ENCODE peak calls at places on chromosomes 1 and 21, in ten cellular contexts. Q is Peyer's patch, T is cardiac muscle cell, V is bronchial epithelial cell, K is lower leg skin, J is fibroblast of the aortic adventitia, S is RWPE1, R is psoas muscle, C is PC-3, P is H9. Y is an unnamed sample.

GRCh38 chr1:118928739-118929554 is 59.2 kb downstream of the TBX15 start:
- DNase-seq in Q (no peak), T (peak; percentile 64), V (peak; percentile 27), K (no peak), J (peak; percentile 65), S (peak; percentile 28), R (no peak), C (peak; percentile 54), P (no peak), Y (peak; percentile 45)

GRCh38 chr1:115242543-115242942 is 95.5 kb downstream of the NGF start:
- DNase-seq in Q (no peak), T (no peak), V (no peak), K (no peak), J (no peak), S (no peak), R (no peak), C (no peak), P (no peak), Y (no peak)

GRCh38 chr21:15195768-15196167 is 131.0 kb upstream of the NRIP1 start:
- DNase-seq in Q (no peak), T (no peak), V (no peak), K (no peak), J (no peak), S (no peak), R (no peak), C (no peak), P (no peak), Y (no peak)

GRCh38 chr1:229158317-229159294 is 112.3 kb upstream of the RAB4A start:
- DNase-seq in Q (no peak), T (no peak), V (no peak), K (peak; percentile 28), J (no peak), S (no peak), R (no peak), C (no peak), P (no peak), Y (no peak)

GRCh38 chr1:198837276-198838021 is 198.6 kb downstream of the PTPRC start:
- DNase-seq in Q (no peak), T (no peak), V (peak; percentile 78), K (no peak), J (no peak), S (peak; percentile 59), R (no peak), C (peak; percentile 18), P (no peak), Y (no peak)

GRCh38 chr1:169090900-169091311 is 15.6 kb upstream of the ATP1B1 start:
- DNase-seq in Q (no peak), T (no peak), V (no peak), K (no peak), J (no peak), S (no peak), R (no peak), C (no peak), P (no peak), Y (no peak)

GRCh38 chr1:2786329-2787162 is 14.9 kb downstream of the TTC34 start:
- DNase-seq in Q (peak; percentile 76), T (no peak), V (no peak), K (no peak), J (no peak), S (no peak), R (peak; percentile 60), C (peak; percentile 56), P (no peak), Y (no peak)

GRCh38 chr1:166133276-166133841 is 33.4 kb downstream of the FAM78B start:
- DNase-seq in Q (no peak), T (peak; percentile 6), V (peak; percentile 6), K (no peak), J (peak; percentile 15), S (no peak), R (no peak), C (peak; percentile 62), P (no peak), Y (no peak)

GRCh38 chr1:70847013-70847412 is 200.6 kb downstream of the PTGER3 start:
- DNase-seq in Q (no peak), T (no peak), V (no peak), K (no peak), J (no peak), S (no peak), R (no peak), C (no peak), P (no peak), Y (no peak)

GRCh38 chr1:14064649-14065442 is 364.9 kb downstream of the PRDM2 start:
- DNase-seq in Q (no peak), T (no peak), V (peak; percentile 30), K (no peak), J (no peak), S (no peak), R (no peak), C (no peak), P (no peak), Y (no peak)

GRCh38 chr1:165485716-165486115 is 40.8 kb upstream of the RXRG start:
- DNase-seq in Q (no peak), T (no peak), V (no peak), K (no peak), J (no peak), S (no peak), R (no peak), C (no peak), P (no peak), Y (no peak)

GRCh38 chr1:182600745-182601415 is 3.3 kb downstream of the RGS16 start:
- DNase-seq in Q (no peak), T (peak; percentile 38), V (no peak), K (no peak), J (no peak), S (no peak), R (no peak), C (no peak), P (no peak), Y (no peak)

GRCh38 chr1:64135501-64136245 is 67.8 kb upstream of the UBE2U start:
- DNase-seq in Q (no peak), T (no peak), V (no peak), K (no peak), J (peak; percentile 24), S (no peak), R (no peak), C (peak; percentile 54), P (no peak), Y (no peak)

GRCh38 chr1:40014812-40015594 is 25.5 kb upstream of the CAP1 start:
- DNase-seq in Q (no peak), T (peak; percentile 71), V (peak; percentile 100), K (no peak), J (peak; percentile 82), S (peak; percentile 86), R (no peak), C (peak; percentile 97), P (no peak), Y (no peak)

GRCh38 chr1:89603651-89604413 is 29.1 kb upstream of the LRRC8C start:
- DNase-seq in Q (no peak), T (peak; percentile 36), V (peak; percentile 87), K (no peak), J (peak; percentile 22), S (peak; percentile 23), R (no peak), C (peak; percentile 47), P (no peak), Y (no peak)

GRCh38 chr1:185490924-185491323 is 173.9 kb upstream of the IVNS1ABP start:
- DNase-seq in Q (no peak), T (no peak), V (no peak), K (no peak), J (no peak), S (no peak), R (no peak), C (no peak), P (no peak), Y (no peak)

GRCh38 chr1:57770772-57771171 is 346.9 kb upstream of the DAB1 start:
- DNase-seq in Q (no peak), T (peak; percentile 4), V (peak; percentile 27), K (no peak), J (peak; percentile 0), S (no peak), R (no peak), C (peak; percentile 22), P (no peak), Y (no peak)
- TF ChIP-seq CTCF in Q (peak; percentile 23), T (peak; percentile 11), V (peak; percentile 27), K (no peak), J (peak; percentile 29), S (no peak), R (no peak), C (peak; percentile 26), P (peak; percentile 57), Y (peak; percentile 38)

DNA sequence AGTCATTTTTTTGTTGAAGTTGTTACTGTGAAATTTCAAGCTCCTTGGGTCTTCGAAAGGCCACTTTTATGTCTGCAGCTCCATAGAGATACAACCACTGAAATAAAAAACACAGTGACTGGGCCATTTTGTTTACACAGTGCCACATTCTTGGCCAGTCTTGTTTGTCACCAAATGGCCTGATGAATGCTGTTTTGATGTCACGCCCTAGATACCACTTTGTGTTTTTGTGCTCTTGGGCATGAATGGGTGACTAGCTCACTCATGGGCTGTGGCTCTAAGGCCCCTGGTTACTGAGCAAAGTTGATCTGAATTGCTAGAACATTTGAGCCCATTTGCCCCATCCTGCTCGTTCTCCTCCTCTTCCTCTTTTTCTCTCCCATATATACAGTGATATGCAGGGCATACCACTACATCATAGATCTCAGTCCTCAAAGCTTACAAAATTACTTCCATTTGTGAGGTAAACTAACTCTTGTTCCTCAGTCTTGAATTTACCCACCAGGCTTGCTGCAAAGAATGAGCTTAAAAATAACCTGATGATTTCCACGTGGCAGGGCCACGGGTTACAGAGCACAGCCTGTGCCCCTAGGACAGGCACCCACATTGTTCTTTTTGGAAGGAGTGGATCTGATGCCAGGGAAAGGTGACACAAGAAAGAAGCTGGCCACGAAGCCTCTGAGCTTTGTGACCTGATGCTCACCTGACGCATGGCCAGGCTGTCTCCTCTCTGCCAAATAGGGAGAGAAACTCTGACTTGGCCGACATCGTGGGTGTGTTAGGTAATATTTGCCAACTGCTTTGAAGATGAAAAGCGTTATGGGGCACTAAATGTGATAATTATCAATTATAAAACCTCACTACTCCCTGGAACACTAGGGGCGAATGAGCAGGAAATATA is 92.4 kb downstream of the RUNX1 start:
- DNase-seq in Q (no peak), T (no peak), V (no peak), K (no peak), J (no peak), S (no peak), R (no peak), C (peak; percentile 34), P (no peak), Y (no peak)
- TF ChIP-seq CTCF in Q (no peak), T (no peak), V (no peak), K (no peak), J (no peak), S (no peak), R (no peak), C (no peak), P (no peak), Y (no peak)

DNA sequence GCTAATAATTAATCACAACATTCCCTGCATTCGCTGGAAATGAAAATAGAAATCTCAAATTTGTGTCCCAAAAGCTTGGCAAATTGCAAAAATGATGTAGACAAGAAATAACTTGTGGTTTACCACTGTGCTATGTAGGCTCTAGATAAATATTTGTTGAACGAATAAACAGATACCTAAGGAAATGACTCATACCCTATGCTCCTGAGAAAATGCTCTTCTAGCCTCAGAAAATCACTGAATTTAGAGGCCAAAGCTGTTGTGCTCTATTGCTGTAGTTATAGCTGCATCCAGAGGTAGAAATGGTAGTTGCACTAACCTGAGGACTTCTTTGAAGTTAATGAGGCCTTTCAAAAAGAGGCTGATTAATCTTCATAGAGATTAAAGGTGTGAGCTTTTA is 142.0 kb upstream of the ZNHIT6 start:
- DNase-seq in Q (no peak), T (peak; percentile 89), V (peak; percentile 89), K (no peak), J (peak; percentile 69), S (peak; percentile 69), R (no peak), C (peak; percentile 96), P (no peak), Y (no peak)
- TF ChIP-seq CTCF in Q (no peak), T (peak; percentile 36), V (no peak), K (no peak), J (peak; percentile 24), S (no peak), R (no peak), C (peak; percentile 77), P (no peak), Y (no peak)

GRCh38 chr21:17611414-17612022 is 1.2 kb downstream of the BTG3 start:
- DNase-seq in Q (peak; percentile 74), T (peak; percentile 94), V (peak; percentile 84), K (peak; percentile 91), J (peak; percentile 91), S (peak; percentile 67), R (peak; percentile 79), C (peak; percentile 69), P (peak; percentile 70), Y (peak; percentile 38)
- TF ChIP-seq CTCF in Q (no peak), T (no peak), V (no peak), K (no peak), J (no peak), S (no peak), R (no peak), C (no peak), P (no peak), Y (no peak)